ENCODE peak calls at places on chromosomes 13 and 19, in nine cellular contexts. L is left ventricle myocardium inferior; Z is CD8-positive, alpha-beta memory T cell; N is fibroblast of lung; E is transverse colon; G is esophagus muscularis mucosa; K is RWPE1; J is CD4-positive, alpha-beta memory T cell; C is SK-N-SH. W is an unnamed sample.

GRCh38 chr19:51018745-51019543 is 565 bp downstream of the KLK10 start:
- DNase-seq in L (no peak), Z (no peak), N (no peak), E (no peak), G (no peak), K (peak; percentile 42), J (no peak), C (no peak), W (no peak)

GRCh38 chr13:49539313-49539712 is 43.6 kb downstream of the PHF11 start:
- DNase-seq in L (no peak), Z (no peak), N (no peak), E (no peak), G (no peak), K (no peak), J (no peak), C (no peak), W (no peak)

GRCh38 chr19:58274771-58275199 is 4.0 kb upstream of the ZNF8 start:
- DNase-seq in L (no peak), Z (no peak), N (peak; percentile 65), E (no peak), G (no peak), K (peak; percentile 46), J (no peak), C (no peak), W (no peak)

GRCh38 chr19:41995959-41996797 is 2.1 kb upstream of the ATP1A3 start:
- DNase-seq in L (no peak), Z (no peak), N (no peak), E (no peak), G (no peak), K (no peak), J (no peak), C (peak; percentile 90), W (no peak)

GRCh38 chr13:27379694-27380596 is 44.5 kb upstream of the GTF3A start:
- DNase-seq in L (peak; percentile 36), Z (peak; percentile 25), N (peak; percentile 18), E (peak; percentile 88), G (no peak), K (peak; percentile 38), J (peak; percentile 39), C (peak; percentile 69), W (no peak)

GRCh38 chr19:41994521-41994971 is 516 bp upstream of the ATP1A3 start:
- DNase-seq in L (no peak), Z (no peak), N (no peak), E (no peak), G (no peak), K (no peak), J (no peak), C (peak; percentile 79), W (no peak)

GRCh38 chr19:11204943-11205349 is 7.6 kb upstream of the KANK2 start:
- DNase-seq in L (no peak), Z (no peak), N (no peak), E (no peak), G (no peak), K (no peak), J (no peak), C (peak; percentile 60), W (no peak)

GRCh38 chr19:30227661-30228112 is 144.5 kb upstream of the ZNF536 start:
- DNase-seq in L (peak; percentile 64), Z (no peak), N (peak; percentile 59), E (peak; percentile 57), G (no peak), K (peak; percentile 52), J (no peak), C (peak; percentile 87), W (no peak)

DNA sequence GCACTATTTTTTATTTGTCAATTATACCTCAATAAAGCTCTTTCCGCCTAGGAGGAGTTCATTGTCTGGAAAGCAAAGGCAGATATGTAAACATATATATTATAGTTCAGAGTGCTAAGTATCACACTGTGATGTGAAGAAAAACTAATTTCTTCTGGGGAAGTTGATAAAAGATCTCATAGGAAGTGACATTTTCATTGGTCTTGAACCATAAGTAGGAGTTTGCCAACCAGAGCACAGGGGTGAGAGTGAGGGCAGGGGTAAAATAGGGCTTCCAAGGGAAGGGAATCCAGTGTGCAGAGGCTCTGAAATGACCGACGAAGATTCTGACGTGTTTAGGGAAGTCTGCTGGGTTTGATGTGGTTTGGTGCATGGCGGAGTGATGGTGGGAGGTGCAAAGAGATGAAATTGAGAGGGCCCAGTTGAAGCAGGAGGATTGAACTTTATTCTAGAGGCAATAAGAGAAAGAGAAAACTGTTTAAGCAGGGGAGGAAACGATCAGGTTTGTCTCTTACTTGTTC is 781 bp upstream of the GTF2F2 start:
- DNase-seq in L (no peak), Z (peak; percentile 54), N (peak; percentile 79), E (peak; percentile 18), G (no peak), K (no peak), J (peak; percentile 82), C (peak; percentile 37), W (no peak)
- H3K27ac ChIP-seq in L (peak overlapping the region; percentile 86), Z (peak overlapping the region; percentile 93), N (peak overlapping the region; percentile 79), E (peak overlapping the region; percentile 89), G (peak overlapping the region; percentile 84), K (peak overlapping the region; percentile 87), J (peak overlapping the region; percentile 90), C (peak overlapping the region; percentile 70), W (peak overlapping the region; percentile 63)

GRCh38 chr19:1113986-1114483 is 10.2 kb downstream of the GPX4 start:
- DNase-seq in L (no peak), Z (no peak), N (no peak), E (no peak), G (no peak), K (no peak), J (no peak), C (no peak), W (no peak)

GRCh38 chr19:1116726-1117581 is 13.2 kb downstream of the GPX4 start:
- DNase-seq in L (no peak), Z (no peak), N (no peak), E (no peak), G (no peak), K (no peak), J (no peak), C (no peak), W (no peak)

GRCh38 chr19:1113278-1113985 is 9.6 kb downstream of the GPX4 start:
- DNase-seq in L (peak; percentile 97), Z (peak; percentile 85), N (peak; percentile 90), E (peak; percentile 98), G (peak; percentile 98), K (peak; percentile 61), J (peak; percentile 75), C (peak; percentile 100), W (peak; percentile 96)

GRCh38 chr19:1117654-1118053 is 13.9 kb downstream of the GPX4 start:
- DNase-seq in L (no peak), Z (no peak), N (no peak), E (no peak), G (no peak), K (no peak), J (no peak), C (no peak), W (no peak)

DNA sequence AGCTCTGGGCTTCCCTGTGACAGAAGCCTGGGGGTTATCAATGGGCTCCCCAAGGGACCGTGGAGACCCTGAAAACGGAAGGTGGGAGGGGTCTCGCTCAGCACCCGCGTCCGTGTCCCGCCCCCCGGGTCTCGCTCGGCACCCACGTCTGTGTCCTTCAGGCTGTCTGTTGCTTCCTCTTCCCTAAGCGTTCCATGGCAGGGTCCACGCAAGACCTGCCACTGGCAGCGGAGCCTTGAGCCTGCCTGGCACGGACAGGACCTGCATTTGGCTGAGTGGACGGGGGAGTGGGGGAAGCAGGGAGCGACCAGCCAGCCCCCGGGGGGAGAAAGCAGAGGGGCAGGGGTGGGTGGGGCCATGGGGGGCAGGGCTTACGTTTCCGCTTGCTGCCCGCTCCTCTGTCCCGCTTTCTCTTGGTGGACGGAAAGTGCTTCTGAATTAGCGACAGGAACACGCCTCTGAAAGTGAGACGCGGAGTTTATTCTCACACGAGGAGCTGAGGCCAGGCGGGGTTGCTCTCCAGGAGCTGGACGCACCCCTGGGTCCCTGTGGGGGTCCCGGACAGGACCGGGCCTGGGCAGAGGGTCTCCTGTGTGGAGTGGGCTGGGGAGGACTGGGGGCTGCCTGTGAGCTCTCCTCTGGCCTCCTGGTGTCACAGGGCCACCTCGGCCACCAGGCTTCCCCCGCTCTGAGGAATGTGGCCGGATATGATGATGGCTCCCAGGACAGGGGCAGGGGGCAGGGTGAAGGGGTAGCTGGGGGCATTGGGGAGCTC is 12.0 kb downstream of the GPX4 start:
- DNase-seq in L (no peak), Z (no peak), N (no peak), E (no peak), G (no peak), K (no peak), J (no peak), C (no peak), W (no peak)
- H3K27ac ChIP-seq in L (no peak overlapping the region), Z (no peak overlapping the region), N (no peak overlapping the region), E (no peak overlapping the region), G (no peak overlapping the region), K (peak overlapping the region; percentile 100), J (no peak overlapping the region), C (no peak overlapping the region), W (no peak overlapping the region)

GRCh38 chr19:16200776-16201391 is 3.2 kb downstream of the AP1M1 start:
- DNase-seq in L (no peak), Z (no peak), N (no peak), E (no peak), G (no peak), K (no peak), J (no peak), C (no peak), W (no peak)

GRCh38 chr19:16198363-16198636 is 589 bp downstream of the AP1M1 start:
- DNase-seq in L (no peak), Z (no peak), N (no peak), E (peak; percentile 40), G (no peak), K (peak; percentile 12), J (no peak), C (no peak), W (peak; percentile 53)

GRCh38 chr19:16202320-16203255 is 4.9 kb downstream of the AP1M1 start:
- DNase-seq in L (no peak), Z (no peak), N (peak; percentile 24), E (no peak), G (no peak), K (no peak), J (no peak), C (peak; percentile 4), W (no peak)

GRCh38 chr19:16199275-16199932 is 1.7 kb downstream of the AP1M1 start:
- DNase-seq in L (no peak), Z (no peak), N (no peak), E (no peak), G (no peak), K (no peak), J (no peak), C (no peak), W (peak; percentile 70)

GRCh38 chr19:16200038-16200775 is 2.5 kb downstream of the AP1M1 start:
- DNase-seq in L (no peak), Z (no peak), N (no peak), E (no peak), G (no peak), K (no peak), J (no peak), C (no peak), W (peak; percentile 74)
- H3K27ac ChIP-seq in L (no peak overlapping the region), Z (no peak overlapping the region), N (peak overlapping the region; percentile 32), E (no peak overlapping the region), G (peak overlapping the region; percentile 45), K (peak overlapping the region; percentile 81), J (no peak overlapping the region), C (no peak overlapping the region), W (no peak overlapping the region)

GRCh38 chr19:32673573-32673972 is 1.4 kb downstream of the ANKRD27 start:
- DNase-seq in L (no peak), Z (no peak), N (no peak), E (no peak), G (no peak), K (no peak), J (no peak), C (no peak), W (no peak)

GRCh38 chr19:32666084-32666483 is 8.9 kb downstream of the ANKRD27 start:
- DNase-seq in L (no peak), Z (no peak), N (no peak), E (no peak), G (no peak), K (no peak), J (no peak), C (no peak), W (no peak)

GRCh38 chr19:32671883-32672282 is 3.1 kb downstream of the ANKRD27 start:
- DNase-seq in L (no peak), Z (no peak), N (peak; percentile 51), E (no peak), G (no peak), K (no peak), J (no peak), C (no peak), W (no peak)

GRCh38 chr19:32674153-32674958 is 624 bp downstream of the ANKRD27 start:
- DNase-seq in L (no peak), Z (no peak), N (no peak), E (no peak), G (no peak), K (no peak), J (no peak), C (peak; percentile 55), W (no peak)

GRCh38 chr19:32669205-32669785 is 5.7 kb downstream of the ANKRD27 start:
- DNase-seq in L (no peak), Z (no peak), N (no peak), E (no peak), G (no peak), K (no peak), J (no peak), C (no peak), W (no peak)
- H3K27ac ChIP-seq in L (peak overlapping the region; percentile 35), Z (no peak overlapping the region), N (no peak overlapping the region), E (no peak overlapping the region), G (no peak overlapping the region), K (no peak overlapping the region), J (no peak overlapping the region), C (no peak overlapping the region), W (no peak overlapping the region)

W was measured in coronary artery.